ENCODE peak calls at places on chromosomes 12 and 14, in six cellular contexts. One of them, this sample, is unnamed.

GRCh38 chr12:49791156-49791555 is 37.1 kb downstream of the NCKAP5L start:
- DNase-seq in amygdala: no peak
- DNase-seq in right cardiac atrium: no peak
- DNase-seq in WTC11: no peak
- DNase-seq in psoas muscle: no peak
- DNase-seq in Right ventricle myocardium inferior: peak; percentile 46
- DNase-seq in this sample: no peak

GRCh38 chr12:132413931-132414588 is 75.9 kb upstream of the FBRSL1 start:
- DNase-seq in amygdala: no peak
- DNase-seq in right cardiac atrium: no peak
- DNase-seq in psoas muscle: no peak
- DNase-seq in WTC11: peak; percentile 71
- DNase-seq in Right ventricle myocardium inferior: no peak
- DNase-seq in this sample: no peak

GRCh38 chr12:58681730-58682129 is 238.6 kb downstream of the LRIG3 start:
- DNase-seq in Right ventricle myocardium inferior: no peak
- DNase-seq in WTC11: no peak
- DNase-seq in right cardiac atrium: no peak
- DNase-seq in amygdala: no peak
- DNase-seq in psoas muscle: no peak
- DNase-seq in this sample: no peak

GRCh38 chr14:101248056-101248725 is 313.1 kb upstream of the DIO3 start:
- DNase-seq in WTC11: no peak
- DNase-seq in Right ventricle myocardium inferior: no peak
- DNase-seq in amygdala: no peak
- DNase-seq in right cardiac atrium: no peak
- DNase-seq in psoas muscle: peak; percentile 30
- DNase-seq in this sample: no peak

GRCh38 chr14:92956961-92957360 is 34.0 kb downstream of the CHGA start:
- DNase-seq in Right ventricle myocardium inferior: peak; percentile 57
- DNase-seq in right cardiac atrium: no peak
- DNase-seq in amygdala: no peak
- DNase-seq in WTC11: no peak
- DNase-seq in psoas muscle: no peak
- DNase-seq in this sample: no peak

GRCh38 chr12:53820503-53820902 is 68.7 kb upstream of the CISTR start:
- DNase-seq in Right ventricle myocardium inferior: no peak
- DNase-seq in psoas muscle: no peak
- DNase-seq in WTC11: no peak
- DNase-seq in amygdala: no peak
- DNase-seq in right cardiac atrium: no peak
- DNase-seq in this sample: no peak

GRCh38 chr14:74917200-74917543 is 5.9 kb downstream of the RPS6KL1 start:
- DNase-seq in Right ventricle myocardium inferior: no peak
- DNase-seq in WTC11: no peak
- DNase-seq in right cardiac atrium: no peak
- DNase-seq in amygdala: no peak
- DNase-seq in psoas muscle: no peak
- DNase-seq in this sample: no peak

GRCh38 chr14:61860294-61860918 is 98.2 kb downstream of the SNAPC1 start:
- DNase-seq in psoas muscle: no peak
- DNase-seq in right cardiac atrium: peak; percentile 31
- DNase-seq in WTC11: peak; percentile 74
- DNase-seq in amygdala: peak; percentile 11
- DNase-seq in Right ventricle myocardium inferior: no peak
- DNase-seq in this sample: no peak

GRCh38 chr12:89636054-89636775 is 72.4 kb downstream of the ATP2B1 start:
- DNase-seq in Right ventricle myocardium inferior: no peak
- DNase-seq in psoas muscle: no peak
- DNase-seq in right cardiac atrium: no peak
- DNase-seq in amygdala: no peak
- DNase-seq in WTC11: no peak
- DNase-seq in this sample: no peak

GRCh38 chr12:2902287-2902880 is 11.7 kb downstream of the TULP3 start:
- DNase-seq in WTC11: no peak
- DNase-seq in amygdala: peak; percentile 71
- DNase-seq in psoas muscle: no peak
- DNase-seq in Right ventricle myocardium inferior: no peak
- DNase-seq in right cardiac atrium: peak; percentile 27
- DNase-seq in this sample: no peak

GRCh38 chr14:71521238-71521637 is 411.0 kb upstream of the RGS6 start:
- DNase-seq in WTC11: no peak
- DNase-seq in psoas muscle: no peak
- DNase-seq in Right ventricle myocardium inferior: no peak
- DNase-seq in right cardiac atrium: no peak
- DNase-seq in amygdala: no peak
- DNase-seq in this sample: no peak

GRCh38 chr12:106861984-106862894 is 87.8 kb downstream of the RIC8B start:
- DNase-seq in Right ventricle myocardium inferior: no peak
- DNase-seq in right cardiac atrium: no peak
- DNase-seq in WTC11: no peak
- DNase-seq in amygdala: no peak
- DNase-seq in psoas muscle: no peak
- DNase-seq in this sample: no peak

GRCh38 chr12:46926536-46926935 is 100.7 kb upstream of the SLC38A4 start:
- DNase-seq in WTC11: no peak
- DNase-seq in psoas muscle: no peak
- DNase-seq in right cardiac atrium: no peak
- DNase-seq in amygdala: no peak
- DNase-seq in Right ventricle myocardium inferior: no peak
- DNase-seq in this sample: no peak

GRCh38 chr14:104556256-104557021 is 23.1 kb upstream of the C14orf180 start:
- DNase-seq in WTC11: peak; percentile 6
- DNase-seq in amygdala: no peak
- DNase-seq in psoas muscle: no peak
- DNase-seq in right cardiac atrium: peak; percentile 7
- DNase-seq in Right ventricle myocardium inferior: peak; percentile 53
- DNase-seq in this sample: no peak